ENCODE peak calls at places on chromosomes 12 and 14, in seven cellular contexts. M is heart left ventricle, P is HCT116, R is thyroid gland, A is body of pancreas, B is ovary, H is stomach. N is an unnamed sample. For H3K4me1, the result is how much of the 10 kb centered on the place peaks cover.

GRCh38 chr14:71733210-71733883 is 198.9 kb upstream of the RGS6 start:
- DNase-seq in M (no peak), P (no peak), R (no peak), A (no peak), B (no peak), H (no peak), N (no peak)

GRCh38 chr14:20680843-20681347 is 3.5 kb upstream of the RNASE4 start:
- DNase-seq in M (peak), P (no peak), R (no peak), A (peak), B (no peak), H (peak), N (no peak)

GRCh38 chr12:121579190-121579791 is 1.5 kb downstream of the KDM2B start:
- DNase-seq in M (peak), P (no peak), R (peak), A (peak), B (peak), H (peak), N (peak)

GRCh38 chr12:119869720-119870119 is 7.4 kb downstream of the CIT start:
- DNase-seq in M (no peak), P (peak), R (no peak), A (no peak), B (no peak), H (no peak), N (no peak)

GRCh38 chr12:69873429-69873828 is 48.4 kb downstream of the MYRFL start:
- DNase-seq in M (no peak), P (no peak), R (no peak), A (no peak), B (no peak), H (no peak), N (no peak)

GRCh38 chr12:57897296-57897974 is 43.9 kb upstream of the ATP23 start:
- DNase-seq in M (no peak), P (no peak), R (no peak), A (no peak), B (no peak), H (no peak), N (no peak)

GRCh38 chr14:44339862-44340261 is 167.2 kb downstream of the FSCB start:
- DNase-seq in M (no peak), P (no peak), R (no peak), A (no peak), B (no peak), H (no peak), N (no peak)

GRCh38 chr12:53976172-53976822 is 1.5 kb upstream of the HOTAIR start:
- DNase-seq in M (no peak), P (no peak), R (no peak), A (no peak), B (no peak), H (no peak), N (no peak)

GRCh38 chr12:132138941-132139871 is 4.9 kb downstream of the DDX51 start:
- DNase-seq in M (no peak), P (no peak), R (no peak), A (no peak), B (no peak), H (no peak), N (no peak)

GRCh38 chr12:108854453-108855283 is 2.7 kb downstream of the SSH1 start:
- DNase-seq in M (peak), P (peak), R (peak), A (no peak), B (no peak), H (no peak), N (peak)

GRCh38 chr14:96824283-96824682 is 27.1 kb downstream of the VRK1 start:
- DNase-seq in M (no peak), P (no peak), R (no peak), A (no peak), B (no peak), H (no peak), N (no peak)

GRCh38 chr12:47725893-47726292 is 603 bp upstream of the ENDOU start:
- DNase-seq in M (no peak), P (no peak), R (no peak), A (no peak), B (no peak), H (no peak), N (no peak)

GRCh38 chr14:35992816-35993511 is 166.8 kb downstream of the BRMS1L start:
- DNase-seq in M (no peak), P (no peak), R (peak), A (no peak), B (no peak), H (no peak), N (no peak)

GRCh38 chr14:92737206-92737605 is 11.2 kb downstream of the LGMN start:
- DNase-seq in M (no peak), P (no peak), R (peak), A (no peak), B (no peak), H (no peak), N (no peak)

GRCh38 chr12:124654666-124655316 is 87.4 kb upstream of the NCOR2 start:
- DNase-seq in M (peak), P (no peak), R (peak), A (peak), B (peak), H (peak), N (no peak)

GRCh38 chr12:116604883-116605641 is 45.9 kb downstream of the MAP1LC3B2 start:
- DNase-seq in M (no peak), P (no peak), R (no peak), A (no peak), B (no peak), H (no peak), N (no peak)

GRCh38 chr12:54413284-54414190 is 5.5 kb downstream of the ITGA5 start:
- DNase-seq in M (peak), P (no peak), R (peak), A (no peak), B (no peak), H (peak), N (peak)

GRCh38 chr12:125143491-125143890 is 78.3 kb downstream of the AACS start:
- DNase-seq in M (peak), P (no peak), R (peak), A (no peak), B (no peak), H (no peak), N (no peak)

GRCh38 chr12:86230516-86231146 is 25.6 kb downstream of the MGAT4C start:
- DNase-seq in M (no peak), P (no peak), R (no peak), A (no peak), B (no peak), H (no peak), N (no peak)

GRCh38 chr12:45192041-45192695 is 23.7 kb upstream of the ANO6 start:
- DNase-seq in M (no peak), P (peak), R (no peak), A (no peak), B (no peak), H (no peak), N (no peak)

GRCh38 chr12:34599530-34600513 is 577.5 kb downstream of the ALG10 start:
- DNase-seq in M (no peak), P (no peak), R (no peak), A (no peak), B (peak), H (no peak), N (peak)

GRCh38 chr12:105341010-105341409 is 10.5 kb downstream of the C12orf75 start:
- DNase-seq in M (no peak), P (no peak), R (no peak), A (no peak), B (no peak), H (no peak), N (no peak)

GRCh38 chr12:124420972-124421674 is 126.2 kb downstream of the RFLNA start:
- DNase-seq in M (peak), P (no peak), R (no peak), A (no peak), B (no peak), H (no peak), N (no peak)

GRCh38 chr14:69713127-69713800 is 53.7 kb upstream of the SRSF5 start:
- DNase-seq in M (no peak), P (no peak), R (no peak), A (no peak), B (no peak), H (peak), N (no peak)

GRCh38 chr12:12784911-12785814 is at the start of gene APOLD1:
- DNase-seq in M (peak), P (no peak), R (peak), A (no peak), B (no peak), H (no peak), N (no peak)

GRCh38 chr12:109477185-109477962 is at the start of the genes KCTD10 and UBE3B:
- DNase-seq in M (peak), P (peak), R (peak), A (peak), B (peak), H (peak), N (peak)

GRCh38 chr12:64669270-64669842 is 59.1 kb downstream of the RASSF3 start:
- DNase-seq in M (peak), P (no peak), R (peak), A (peak), B (peak), H (peak), N (peak)

GRCh38 chr12:84046869-84047268 is 865.7 kb downstream of the SLC6A15 start:
- DNase-seq in M (no peak), P (no peak), R (no peak), A (no peak), B (no peak), H (no peak), N (no peak)

GRCh38 chr12:13179159-13180074 is 17.1 kb upstream of the EMP1 start:
- DNase-seq in M (no peak), P (no peak), R (peak), A (peak), B (peak), H (peak), N (peak)

GRCh38 chr14:22200977-22201605 is 387.9 kb downstream of the DAD1 start:
- DNase-seq in M (no peak), P (peak), R (no peak), A (no peak), B (no peak), H (no peak), N (no peak)

GRCh38 chr12:43501705-43502104 is 50.3 kb downstream of the ADAMTS20 start:
- DNase-seq in M (no peak), P (peak), R (no peak), A (no peak), B (no peak), H (no peak), N (no peak)

GRCh38 chr14:31568151-31568550 is 6.9 kb downstream of the NUBPL start:
- DNase-seq in M (no peak), P (no peak), R (no peak), A (no peak), B (no peak), H (no peak), N (no peak)

GRCh38 chr14:97580923-97581495 is 783.8 kb downstream of the VRK1 start:
- DNase-seq in M (no peak), P (no peak), R (no peak), A (no peak), B (no peak), H (no peak), N (no peak)

GRCh38 chr12:30023186-30023585 is 239.4 kb upstream of the TMTC1 start:
- DNase-seq in M (no peak), P (no peak), R (no peak), A (no peak), B (no peak), H (no peak), N (no peak)

GRCh38 chr12:98653866-98654493 is 8.9 kb downstream of the APAF1 start:
- DNase-seq in M (no peak), P (peak), R (no peak), A (no peak), B (no peak), H (no peak), N (no peak)

GRCh38 chr14:50362791-50363733 is 33.6 kb downstream of the CDKL1 start:
- DNase-seq in M (no peak), P (no peak), R (no peak), A (no peak), B (no peak), H (no peak), N (peak)

GRCh38 chr12:48145981-48146380 is 11.3 kb downstream of the ASB8 start:
- DNase-seq in M (no peak), P (no peak), R (no peak), A (no peak), B (no peak), H (no peak), N (no peak)

GRCh38 chr12:130041983-130042812 is 120.1 kb upstream of the FZD10 start:
- DNase-seq in M (no peak), P (no peak), R (peak), A (peak), B (peak), H (no peak), N (peak)

GRCh38 chr12:46390304-46390703 is 17.7 kb upstream of the SLC38A2 start:
- DNase-seq in M (no peak), P (no peak), R (no peak), A (no peak), B (no peak), H (no peak), N (no peak)

GRCh38 chr14:64294672-64295413 is 672 bp upstream of the ESR2 start:
- DNase-seq in M (peak), P (peak), R (peak), A (peak), B (peak), H (peak), N (peak)
- TF ChIP-seq POLR2A in M (no peak), P (no peak), R (no peak), A (no peak), B (no peak), H (no peak), N (no peak)

DNA sequence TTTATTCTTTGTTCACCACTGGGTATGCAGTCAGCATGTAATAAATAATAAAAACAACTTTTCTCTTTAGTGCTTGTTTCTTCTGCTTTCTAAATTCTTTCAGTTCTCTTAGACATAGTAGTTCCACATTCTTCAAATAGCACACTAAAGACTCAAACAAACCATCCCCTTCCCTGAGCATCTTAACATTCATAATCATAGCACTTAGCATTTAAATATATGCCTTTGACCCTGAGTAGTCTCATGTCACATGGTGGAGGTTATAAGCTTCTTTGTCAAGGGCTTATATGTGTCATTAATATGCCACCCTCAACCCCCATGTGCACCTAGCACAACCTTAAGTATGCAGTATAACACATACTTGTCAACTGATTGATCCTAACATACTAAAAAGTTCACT is 212.7 kb downstream of the PHLDA1 start:
- DNase-seq in M (no peak), P (no peak), R (no peak), A (no peak), B (no peak), H (no peak), N (no peak)
- H3K4me1 ChIP-seq in M (under half), P (half or more), R (under half), A (under half), B (under half), H (under half), N (under half)

GRCh38 chr12:89350661-89351488 is 1.4 kb downstream of the DUSP6 start:
- DNase-seq in M (no peak), P (no peak), R (peak), A (peak), B (no peak), H (no peak), N (peak)
- TF ChIP-seq POLR2A in M (no peak), P (no peak), R (no peak), A (no peak), B (no peak), H (no peak), N (no peak)

GRCh38 chr12:123404581-123404980 is 20.6 kb downstream of the KMT5A start:
- DNase-seq in M (no peak), P (no peak), R (no peak), A (no peak), B (no peak), H (no peak), N (no peak)
- H3K4me1 ChIP-seq in M (under half), P (under half), R (under half), A (under half), B (under half), H (under half), N (under half)

GRCh38 chr14:91714805-91715204 is 17.1 kb downstream of the CATSPERB start:
- DNase-seq in M (no peak), P (no peak), R (no peak), A (no peak), B (no peak), H (no peak), N (no peak)

GRCh38 chr14:91722386-91722785 is 9.5 kb downstream of the CATSPERB start:
- DNase-seq in M (no peak), P (no peak), R (no peak), A (no peak), B (no peak), H (no peak), N (no peak)

GRCh38 chr14:91716999-91717398 is 14.9 kb downstream of the CATSPERB start:
- DNase-seq in M (no peak), P (no peak), R (no peak), A (no peak), B (no peak), H (no peak), N (no peak)

GRCh38 chr14:91719839-91720238 is 12.0 kb downstream of the CATSPERB start:
- DNase-seq in M (no peak), P (no peak), R (no peak), A (no peak), B (no peak), H (no peak), N (no peak)
- TF ChIP-seq POLR2A in M (no peak), P (no peak), R (no peak), A (no peak), B (no peak), H (no peak), N (no peak)

DNA sequence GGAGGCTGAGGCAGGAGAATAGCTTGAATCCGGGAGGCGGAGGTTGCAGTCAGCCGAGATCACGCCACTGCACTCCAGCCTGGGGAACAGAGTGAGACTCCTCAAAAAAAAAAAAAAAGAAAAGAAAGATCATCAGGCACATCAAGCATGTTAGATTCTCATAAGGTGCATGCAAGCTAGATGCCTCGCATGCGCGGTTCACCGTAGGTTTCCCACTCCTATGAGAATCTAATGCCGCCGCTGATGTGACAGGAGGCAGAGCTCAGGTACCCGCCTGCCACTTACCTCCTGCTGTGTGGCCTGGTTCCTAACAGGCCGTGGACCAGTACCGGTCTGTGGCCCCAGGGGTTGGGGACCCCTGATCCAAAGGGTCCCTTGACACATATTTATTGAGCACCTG is 7.0 kb downstream of the ACVR1B start:
- DNase-seq in M (no peak), P (no peak), R (no peak), A (no peak), B (no peak), H (peak), N (no peak)
- H3K4me1 ChIP-seq in M (under half), P (under half), R (under half), A (half or more), B (under half), H (half or more), N (half or more)

DNA sequence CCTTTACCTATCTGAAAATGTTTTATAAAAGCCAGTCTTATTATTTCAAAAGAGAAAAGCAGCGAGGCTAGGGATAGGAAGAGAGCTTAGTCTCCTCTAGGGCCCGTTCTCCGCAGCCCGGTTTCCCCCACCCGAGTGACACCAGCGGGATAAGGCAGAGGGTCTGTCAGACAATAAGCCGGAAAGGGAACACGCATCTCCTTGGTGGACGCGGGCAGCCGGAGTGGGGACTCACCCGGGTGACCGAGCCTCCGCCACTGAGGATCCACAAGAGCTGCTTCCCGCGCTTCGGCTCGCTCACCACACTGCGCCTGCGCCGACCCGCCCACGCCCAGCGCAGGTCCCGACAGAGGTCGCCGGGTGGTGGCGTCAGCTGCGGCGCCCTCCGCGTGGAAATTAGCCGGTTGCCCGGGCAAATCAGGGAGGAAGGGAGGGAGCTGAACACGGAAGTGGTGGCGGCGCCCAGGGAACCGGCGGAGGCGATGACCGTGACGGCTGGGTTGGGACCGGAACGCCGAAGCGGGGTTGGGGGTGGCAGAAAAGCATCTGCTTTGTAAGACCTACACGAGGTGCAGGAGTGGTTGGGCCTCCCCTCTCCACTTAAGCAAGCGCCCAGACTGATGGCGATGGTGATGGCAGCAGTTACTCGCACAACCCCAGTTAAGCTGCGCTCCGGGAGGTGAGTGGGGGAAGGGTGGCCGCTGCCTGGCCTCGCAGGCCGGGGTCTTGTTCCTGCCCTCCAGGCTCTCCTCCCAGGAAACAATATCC is at the start of the genes SOCS4 and WDHD1:
- DNase-seq in M (peak), P (peak), R (peak), A (peak), B (peak), H (peak), N (peak)
- TF ChIP-seq POLR2A in M (peak), P (peak), R (peak), A (peak), B (peak), H (no peak), N (peak)

DNA sequence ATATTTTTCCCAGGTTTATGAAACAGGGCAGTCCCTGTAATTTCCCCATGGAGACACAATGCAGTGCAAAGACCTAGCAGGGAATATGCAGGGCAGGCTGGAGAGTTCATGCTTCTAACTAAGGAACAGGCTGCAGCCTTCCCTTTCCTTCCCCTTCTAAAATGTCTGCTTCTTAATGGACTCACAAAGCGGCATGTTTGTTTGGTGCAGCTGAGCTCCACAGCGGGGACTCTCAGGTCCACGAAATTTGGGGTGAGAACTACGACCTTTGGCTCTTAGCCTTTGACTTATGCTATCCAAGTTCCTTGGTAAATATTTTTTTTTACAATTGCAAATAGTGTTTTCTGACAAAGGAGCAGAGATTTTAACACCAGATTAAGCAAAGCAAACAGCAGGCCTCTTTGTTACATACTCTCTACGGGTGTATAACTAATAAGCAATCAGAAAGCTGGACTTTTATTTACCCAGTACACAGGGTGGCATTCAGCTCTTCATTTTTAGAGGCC is 323.6 kb downstream of the ZFP36L1 start:
- DNase-seq in M (no peak), P (no peak), R (no peak), A (no peak), B (no peak), H (peak), N (no peak)
- H3K4me1 ChIP-seq in M (under half), P (half or more), R (under half), A (half or more), B (under half), H (under half), N (under half)